ENCODE peak calls at places on chromosomes 7 and 10, in ten cellular contexts. Y is renal cortical epithelial cell, C is NCI-H1417, E is GM04504, A is HTR-8/SVneo, P is anterior cingulate cortex, K is endothelial cell of umbilical vein, Z is NCI-H774, T is uterus, X is HT-29. S is an unnamed sample.

GRCh38 chr7:47931005-47931787 is 17.1 kb downstream of the PKD1L1 start:
- DNase-seq in Y (no peak), C (no peak), E (no peak), A (no peak), P (no peak), K (no peak), Z (no peak), T (no peak), X (no peak), S (no peak)

GRCh38 chr7:2966466-2967078 is 77.1 kb downstream of the CARD11 start:
- DNase-seq in Y (no peak), C (no peak), E (no peak), A (no peak), P (no peak), K (no peak), Z (no peak), T (no peak), X (no peak), S (no peak)

GRCh38 chr10:58971806-58972491 is 204.5 kb upstream of the PHYHIPL start:
- DNase-seq in Y (peak), C (no peak), E (no peak), A (no peak), P (no peak), K (no peak), Z (no peak), T (no peak), X (no peak), S (no peak)

GRCh38 chr7:33639552-33640197 is 265.7 kb upstream of the BMPER start:
- DNase-seq in Y (no peak), C (no peak), E (peak), A (no peak), P (no peak), K (no peak), Z (no peak), T (no peak), X (no peak), S (no peak)

GRCh38 chr10:21334891-21335696 is 190.4 kb downstream of the SKIDA1 start:
- DNase-seq in Y (peak), C (no peak), E (peak), A (peak), P (no peak), K (peak), Z (no peak), T (peak), X (peak), S (no peak)

GRCh38 chr10:131947631-131948347 is 33.9 kb downstream of the BNIP3 start:
- DNase-seq in Y (peak), C (no peak), E (peak), A (peak), P (no peak), K (peak), Z (no peak), T (no peak), X (peak), S (no peak)

GRCh38 chr10:68301790-68302502 is 29.9 kb upstream of the HNRNPH3 start:
- DNase-seq in Y (peak), C (peak), E (peak), A (peak), P (no peak), K (peak), Z (peak), T (no peak), X (peak), S (peak)

GRCh38 chr7:22150221-22150620 is 204.5 kb upstream of the CDCA7L start:
- DNase-seq in Y (no peak), C (no peak), E (no peak), A (no peak), P (no peak), K (peak), Z (no peak), T (no peak), X (no peak), S (peak)

GRCh38 chr10:25405871-25406270 is 231.1 kb downstream of the GPR158 start:
- DNase-seq in Y (no peak), C (no peak), E (no peak), A (no peak), P (no peak), K (no peak), Z (no peak), T (no peak), X (no peak), S (peak)

GRCh38 chr7:138603549-138604324 is 97.4 kb downstream of the SVOPL start:
- DNase-seq in Y (peak), C (no peak), E (no peak), A (no peak), P (no peak), K (no peak), Z (no peak), T (no peak), X (no peak), S (no peak)

GRCh38 chr7:47509571-47509970 is 72.3 kb downstream of the TNS3 start:
- DNase-seq in Y (no peak), C (no peak), E (no peak), A (no peak), P (no peak), K (no peak), Z (no peak), T (peak), X (no peak), S (no peak)

GRCh38 chr7:6436385-6436685 is 11.4 kb downstream of the DAGLB start:
- DNase-seq in Y (no peak), C (no peak), E (no peak), A (no peak), P (peak), K (no peak), Z (no peak), T (no peak), X (no peak), S (no peak)

GRCh38 chr7:77329466-77330168 is 86.5 kb downstream of the GSAP start:
- DNase-seq in Y (no peak), C (no peak), E (no peak), A (no peak), P (no peak), K (peak), Z (no peak), T (no peak), X (no peak), S (no peak)

GRCh38 chr10:21329995-21330627 is 195.4 kb downstream of the SKIDA1 start:
- DNase-seq in Y (peak), C (no peak), E (peak), A (no peak), P (no peak), K (peak), Z (peak), T (peak), X (peak), S (no peak)

GRCh38 chr7:81501220-81501619 is 268.6 kb downstream of the HGF start:
- DNase-seq in Y (peak), C (no peak), E (no peak), A (peak), P (no peak), K (peak), Z (no peak), T (no peak), X (peak), S (no peak)

GRCh38 chr7:35253680-35254495 is at the start of gene TBX20:
- DNase-seq in Y (no peak), C (peak), E (peak), A (no peak), P (no peak), K (peak), Z (no peak), T (no peak), X (no peak), S (no peak)

GRCh38 chr10:97119058-97119832 is 66.5 kb downstream of the SLIT1 start:
- DNase-seq in Y (no peak), C (no peak), E (no peak), A (no peak), P (no peak), K (no peak), Z (no peak), T (no peak), X (no peak), S (no peak)

GRCh38 chr10:110275140-110275729 is 29.5 kb downstream of the SMNDC1 start:
- DNase-seq in Y (no peak), C (no peak), E (no peak), A (no peak), P (no peak), K (no peak), Z (no peak), T (no peak), X (no peak), S (no peak)

GRCh38 chr7:47498229-47499056 is 83.5 kb downstream of the TNS3 start:
- DNase-seq in Y (no peak), C (no peak), E (no peak), A (no peak), P (no peak), K (no peak), Z (no peak), T (no peak), X (peak), S (peak)

GRCh38 chr10:87844837-87845623 is 18.3 kb downstream of the KLLN start:
- DNase-seq in Y (peak), C (no peak), E (no peak), A (no peak), P (no peak), K (peak), Z (no peak), T (no peak), X (peak), S (no peak)

GRCh38 chr7:78130443-78131200 is 332.0 kb downstream of the PHTF2 start:
- DNase-seq in Y (no peak), C (peak), E (no peak), A (no peak), P (no peak), K (no peak), Z (no peak), T (no peak), X (no peak), S (no peak)

GRCh38 chr10:32938554-32939061 is 19.4 kb downstream of the ITGB1 start:
- DNase-seq in Y (no peak), C (peak), E (no peak), A (no peak), P (no peak), K (no peak), Z (peak), T (no peak), X (peak), S (no peak)

GRCh38 chr7:41702635-41703371 is at the start of gene INHBA:
- DNase-seq in Y (peak), C (no peak), E (no peak), A (no peak), P (no peak), K (peak), Z (no peak), T (peak), X (no peak), S (no peak)

GRCh38 chr7:29177963-29178612 is 16.5 kb upstream of the CHN2 start:
- DNase-seq in Y (no peak), C (no peak), E (no peak), A (no peak), P (peak), K (peak), Z (no peak), T (peak), X (peak), S (no peak)

GRCh38 chr10:102399217-102400021 is 3.9 kb downstream of the NFKB2 start:
- DNase-seq in Y (peak), C (peak), E (peak), A (peak), P (peak), K (peak), Z (peak), T (peak), X (peak), S (no peak)

GRCh38 chr7:74480861-74481417 is 27.2 kb downstream of the GTF2IRD1 start:
- DNase-seq in Y (peak), C (no peak), E (peak), A (no peak), P (no peak), K (peak), Z (no peak), T (peak), X (peak), S (no peak)

GRCh38 chr7:33509251-33509650 is 379.9 kb downstream of the BBS9 start:
- DNase-seq in Y (no peak), C (no peak), E (no peak), A (no peak), P (no peak), K (no peak), Z (no peak), T (no peak), X (no peak), S (no peak)

GRCh38 chr10:133045556-133046483 is 41.9 kb upstream of the ADGRA1 start:
- DNase-seq in Y (no peak), C (no peak), E (no peak), A (no peak), P (no peak), K (no peak), Z (no peak), T (no peak), X (no peak), S (no peak)

GRCh38 chr10:43249962-43250624 is 16.8 kb downstream of the RASGEF1A start:
- DNase-seq in Y (peak), C (no peak), E (no peak), A (no peak), P (no peak), K (no peak), Z (no peak), T (peak), X (no peak), S (no peak)

S was measured in retinal pigment epithelial cell.